ENCODE peak calls at places on chromosomes 3 and 15, in nine cellular contexts. One of them, this sample, is unnamed.

GRCh38 chr3:69926385-69926784 is 73.1 kb upstream of the SAMMSON start:
- DNase-seq in naive B cell: no peak
- DNase-seq in GM10248: no peak
- DNase-seq in HTR-8/SVneo: no peak
- DNase-seq in activated CD8-positive, alpha-beta memory T cell treated with anti-CD3 and anti-CD28 coated beads for 48 hours: no peak
- DNase-seq in T1000: no peak
- DNase-seq in effector CD4-positive, alpha-beta T cell: no peak
- DNase-seq in GM23338: no peak
- DNase-seq in GM23248: no peak
- DNase-seq in this sample: no peak

GRCh38 chr3:12356175-12356574 is 67.3 kb downstream of the PPARG start:
- DNase-seq in naive B cell: no peak
- DNase-seq in GM10248: no peak
- DNase-seq in HTR-8/SVneo: no peak
- DNase-seq in activated CD8-positive, alpha-beta memory T cell treated with anti-CD3 and anti-CD28 coated beads for 48 hours: no peak
- DNase-seq in T1000: no peak
- DNase-seq in effector CD4-positive, alpha-beta T cell: no peak
- DNase-seq in GM23338: no peak
- DNase-seq in GM23248: no peak
- DNase-seq in this sample: no peak

GRCh38 chr3:25047058-25047457 is 381.0 kb upstream of the RARB start:
- DNase-seq in naive B cell: no peak
- DNase-seq in GM10248: no peak
- DNase-seq in HTR-8/SVneo: no peak
- DNase-seq in activated CD8-positive, alpha-beta memory T cell treated with anti-CD3 and anti-CD28 coated beads for 48 hours: no peak
- DNase-seq in T1000: no peak
- DNase-seq in effector CD4-positive, alpha-beta T cell: no peak
- DNase-seq in GM23338: no peak
- DNase-seq in GM23248: no peak
- DNase-seq in this sample: no peak

GRCh38 chr3:31645233-31645632 is 112.5 kb downstream of the STT3B start:
- DNase-seq in naive B cell: no peak
- DNase-seq in GM10248: no peak
- DNase-seq in HTR-8/SVneo: no peak
- DNase-seq in activated CD8-positive, alpha-beta memory T cell treated with anti-CD3 and anti-CD28 coated beads for 48 hours: no peak
- DNase-seq in T1000: no peak
- DNase-seq in effector CD4-positive, alpha-beta T cell: no peak
- DNase-seq in GM23338: no peak
- DNase-seq in GM23248: no peak
- DNase-seq in this sample: no peak

GRCh38 chr3:57038466-57039164 is 21.8 kb upstream of the SPATA12 start:
- DNase-seq in naive B cell: no peak
- DNase-seq in GM10248: no peak
- DNase-seq in HTR-8/SVneo: no peak
- DNase-seq in activated CD8-positive, alpha-beta memory T cell treated with anti-CD3 and anti-CD28 coated beads for 48 hours: no peak
- DNase-seq in T1000: no peak
- DNase-seq in effector CD4-positive, alpha-beta T cell: no peak
- DNase-seq in GM23338: no peak
- DNase-seq in GM23248: no peak
- DNase-seq in this sample: no peak

GRCh38 chr3:41024031-41024836 is 175.1 kb upstream of the CTNNB1 start:
- DNase-seq in naive B cell: no peak
- DNase-seq in GM10248: no peak
- DNase-seq in HTR-8/SVneo: no peak
- DNase-seq in activated CD8-positive, alpha-beta memory T cell treated with anti-CD3 and anti-CD28 coated beads for 48 hours: no peak
- DNase-seq in T1000: no peak
- DNase-seq in effector CD4-positive, alpha-beta T cell: no peak
- DNase-seq in GM23338: no peak
- DNase-seq in GM23248: no peak
- DNase-seq in this sample: no peak

GRCh38 chr3:172225215-172225707 is 185.9 kb downstream of the FNDC3B start:
- DNase-seq in naive B cell: no peak
- DNase-seq in GM10248: no peak
- DNase-seq in HTR-8/SVneo: no peak
- DNase-seq in activated CD8-positive, alpha-beta memory T cell treated with anti-CD3 and anti-CD28 coated beads for 48 hours: no peak
- DNase-seq in T1000: no peak
- DNase-seq in effector CD4-positive, alpha-beta T cell: no peak
- DNase-seq in GM23338: no peak
- DNase-seq in GM23248: no peak
- DNase-seq in this sample: no peak

GRCh38 chr3:186476044-186476468 is 68.1 kb downstream of the CRYGS start:
- DNase-seq in naive B cell: no peak
- DNase-seq in GM10248: no peak
- DNase-seq in HTR-8/SVneo: no peak
- DNase-seq in activated CD8-positive, alpha-beta memory T cell treated with anti-CD3 and anti-CD28 coated beads for 48 hours: no peak
- DNase-seq in T1000: no peak
- DNase-seq in effector CD4-positive, alpha-beta T cell: no peak
- DNase-seq in GM23338: no peak
- DNase-seq in GM23248: no peak
- DNase-seq in this sample: no peak

GRCh38 chr3:49098429-49098828 is 4.6 kb upstream of the QRICH1 start:
- DNase-seq in naive B cell: no peak
- DNase-seq in GM10248: no peak
- DNase-seq in HTR-8/SVneo: no peak
- DNase-seq in activated CD8-positive, alpha-beta memory T cell treated with anti-CD3 and anti-CD28 coated beads for 48 hours: no peak
- DNase-seq in T1000: no peak
- DNase-seq in effector CD4-positive, alpha-beta T cell: no peak
- DNase-seq in GM23338: no peak
- DNase-seq in GM23248: peak
- DNase-seq in this sample: no peak

GRCh38 chr3:55645406-55645805 is 158.3 kb upstream of the WNT5A start:
- DNase-seq in naive B cell: no peak
- DNase-seq in GM10248: no peak
- DNase-seq in HTR-8/SVneo: no peak
- DNase-seq in activated CD8-positive, alpha-beta memory T cell treated with anti-CD3 and anti-CD28 coated beads for 48 hours: no peak
- DNase-seq in T1000: no peak
- DNase-seq in effector CD4-positive, alpha-beta T cell: no peak
- DNase-seq in GM23338: no peak
- DNase-seq in GM23248: no peak
- DNase-seq in this sample: no peak

GRCh38 chr3:143676742-143677141 is 171.5 kb downstream of the SLC9A9 start:
- DNase-seq in naive B cell: no peak
- DNase-seq in GM10248: no peak
- DNase-seq in HTR-8/SVneo: no peak
- DNase-seq in activated CD8-positive, alpha-beta memory T cell treated with anti-CD3 and anti-CD28 coated beads for 48 hours: no peak
- DNase-seq in T1000: no peak
- DNase-seq in effector CD4-positive, alpha-beta T cell: no peak
- DNase-seq in GM23338: no peak
- DNase-seq in GM23248: no peak
- DNase-seq in this sample: no peak

GRCh38 chr3:184769771-184770170 is 42.2 kb upstream of the VPS8 start:
- DNase-seq in naive B cell: no peak
- DNase-seq in GM10248: no peak
- DNase-seq in HTR-8/SVneo: no peak
- DNase-seq in activated CD8-positive, alpha-beta memory T cell treated with anti-CD3 and anti-CD28 coated beads for 48 hours: no peak
- DNase-seq in T1000: no peak
- DNase-seq in effector CD4-positive, alpha-beta T cell: no peak
- DNase-seq in GM23338: no peak
- DNase-seq in GM23248: peak
- DNase-seq in this sample: no peak

GRCh38 chr15:72176155-72176554 is 21.4 kb downstream of the GRAMD2A start:
- DNase-seq in naive B cell: no peak
- DNase-seq in GM10248: no peak
- DNase-seq in HTR-8/SVneo: no peak
- DNase-seq in activated CD8-positive, alpha-beta memory T cell treated with anti-CD3 and anti-CD28 coated beads for 48 hours: no peak
- DNase-seq in T1000: no peak
- DNase-seq in effector CD4-positive, alpha-beta T cell: no peak
- DNase-seq in GM23338: no peak
- DNase-seq in GM23248: no peak
- DNase-seq in this sample: no peak

GRCh38 chr3:19025441-19025840 is 122.9 kb upstream of the KCNH8 start:
- DNase-seq in naive B cell: no peak
- DNase-seq in GM10248: no peak
- DNase-seq in HTR-8/SVneo: no peak
- DNase-seq in activated CD8-positive, alpha-beta memory T cell treated with anti-CD3 and anti-CD28 coated beads for 48 hours: no peak
- DNase-seq in T1000: no peak
- DNase-seq in effector CD4-positive, alpha-beta T cell: no peak
- DNase-seq in GM23338: no peak
- DNase-seq in GM23248: no peak
- DNase-seq in this sample: no peak

GRCh38 chr3:159818399-159818798 is 170.2 kb upstream of the IL12A start:
- DNase-seq in naive B cell: no peak
- DNase-seq in GM10248: no peak
- DNase-seq in HTR-8/SVneo: no peak
- DNase-seq in activated CD8-positive, alpha-beta memory T cell treated with anti-CD3 and anti-CD28 coated beads for 48 hours: no peak
- DNase-seq in T1000: no peak
- DNase-seq in effector CD4-positive, alpha-beta T cell: no peak
- DNase-seq in GM23338: peak
- DNase-seq in GM23248: no peak
- DNase-seq in this sample: no peak

GRCh38 chr15:77002954-77003912 is 8.3 kb downstream of the PSTPIP1 start:
- DNase-seq in naive B cell: peak
- DNase-seq in GM10248: peak
- DNase-seq in HTR-8/SVneo: no peak
- DNase-seq in activated CD8-positive, alpha-beta memory T cell treated with anti-CD3 and anti-CD28 coated beads for 48 hours: no peak
- DNase-seq in T1000: no peak
- DNase-seq in effector CD4-positive, alpha-beta T cell: peak
- DNase-seq in GM23338: no peak
- DNase-seq in GM23248: no peak
- DNase-seq in this sample: no peak

GRCh38 chr3:72093270-72093669 is 308.3 kb upstream of the PROK2 start:
- DNase-seq in naive B cell: no peak
- DNase-seq in GM10248: no peak
- DNase-seq in HTR-8/SVneo: no peak
- DNase-seq in activated CD8-positive, alpha-beta memory T cell treated with anti-CD3 and anti-CD28 coated beads for 48 hours: no peak
- DNase-seq in T1000: no peak
- DNase-seq in effector CD4-positive, alpha-beta T cell: no peak
- DNase-seq in GM23338: no peak
- DNase-seq in GM23248: no peak
- DNase-seq in this sample: no peak

GRCh38 chr15:37056168-37056893 is 44.0 kb downstream of the MEIS2 start:
- DNase-seq in naive B cell: no peak
- DNase-seq in GM10248: no peak
- DNase-seq in HTR-8/SVneo: no peak
- DNase-seq in activated CD8-positive, alpha-beta memory T cell treated with anti-CD3 and anti-CD28 coated beads for 48 hours: no peak
- DNase-seq in T1000: no peak
- DNase-seq in effector CD4-positive, alpha-beta T cell: no peak
- DNase-seq in GM23338: peak
- DNase-seq in GM23248: no peak
- DNase-seq in this sample: no peak

GRCh38 chr3:147513785-147514184 is 104.6 kb downstream of the ZIC1 start:
- DNase-seq in naive B cell: no peak
- DNase-seq in GM10248: no peak
- DNase-seq in HTR-8/SVneo: no peak
- DNase-seq in activated CD8-positive, alpha-beta memory T cell treated with anti-CD3 and anti-CD28 coated beads for 48 hours: no peak
- DNase-seq in T1000: no peak
- DNase-seq in effector CD4-positive, alpha-beta T cell: no peak
- DNase-seq in GM23338: peak
- DNase-seq in GM23248: no peak
- DNase-seq in this sample: no peak

GRCh38 chr3:174346571-174346970 is 512.6 kb upstream of the NAALADL2 start:
- DNase-seq in naive B cell: no peak
- DNase-seq in GM10248: no peak
- DNase-seq in HTR-8/SVneo: no peak
- DNase-seq in activated CD8-positive, alpha-beta memory T cell treated with anti-CD3 and anti-CD28 coated beads for 48 hours: no peak
- DNase-seq in T1000: no peak
- DNase-seq in effector CD4-positive, alpha-beta T cell: no peak
- DNase-seq in GM23338: no peak
- DNase-seq in GM23248: no peak
- DNase-seq in this sample: no peak

GRCh38 chr3:127077068-127077467 is 94.2 kb downstream of the PLXNA1 start:
- DNase-seq in naive B cell: no peak
- DNase-seq in GM10248: no peak
- DNase-seq in HTR-8/SVneo: no peak
- DNase-seq in activated CD8-positive, alpha-beta memory T cell treated with anti-CD3 and anti-CD28 coated beads for 48 hours: no peak
- DNase-seq in T1000: no peak
- DNase-seq in effector CD4-positive, alpha-beta T cell: no peak
- DNase-seq in GM23338: no peak
- DNase-seq in GM23248: no peak
- DNase-seq in this sample: no peak

GRCh38 chr3:60125686-60126085 is 1075.9 kb upstream of the CFAP20DC start:
- DNase-seq in naive B cell: no peak
- DNase-seq in GM10248: no peak
- DNase-seq in HTR-8/SVneo: no peak
- DNase-seq in activated CD8-positive, alpha-beta memory T cell treated with anti-CD3 and anti-CD28 coated beads for 48 hours: no peak
- DNase-seq in T1000: no peak
- DNase-seq in effector CD4-positive, alpha-beta T cell: no peak
- DNase-seq in GM23338: no peak
- DNase-seq in GM23248: no peak
- DNase-seq in this sample: no peak

GRCh38 chr3:134300520-134300919 is 49.9 kb upstream of the RYK start:
- DNase-seq in naive B cell: no peak
- DNase-seq in GM10248: no peak
- DNase-seq in HTR-8/SVneo: no peak
- DNase-seq in activated CD8-positive, alpha-beta memory T cell treated with anti-CD3 and anti-CD28 coated beads for 48 hours: no peak
- DNase-seq in T1000: no peak
- DNase-seq in effector CD4-positive, alpha-beta T cell: no peak
- DNase-seq in GM23338: peak
- DNase-seq in GM23248: peak
- DNase-seq in this sample: peak

GRCh38 chr3:94130690-94131089 is 67.8 kb downstream of the NSUN3 start:
- DNase-seq in naive B cell: no peak
- DNase-seq in GM10248: no peak
- DNase-seq in HTR-8/SVneo: no peak
- DNase-seq in activated CD8-positive, alpha-beta memory T cell treated with anti-CD3 and anti-CD28 coated beads for 48 hours: no peak
- DNase-seq in T1000: no peak
- DNase-seq in effector CD4-positive, alpha-beta T cell: no peak
- DNase-seq in GM23338: no peak
- DNase-seq in GM23248: no peak
- DNase-seq in this sample: no peak

GRCh38 chr3:150751781-150752263 is 11.1 kb downstream of the SIAH2 start:
- DNase-seq in naive B cell: no peak
- DNase-seq in GM10248: no peak
- DNase-seq in HTR-8/SVneo: no peak
- DNase-seq in activated CD8-positive, alpha-beta memory T cell treated with anti-CD3 and anti-CD28 coated beads for 48 hours: no peak
- DNase-seq in T1000: no peak
- DNase-seq in effector CD4-positive, alpha-beta T cell: no peak
- DNase-seq in GM23338: no peak
- DNase-seq in GM23248: no peak
- DNase-seq in this sample: no peak

GRCh38 chr3:81799403-81799802 is 38.0 kb upstream of the GBE1 start:
- DNase-seq in naive B cell: no peak
- DNase-seq in GM10248: no peak
- DNase-seq in HTR-8/SVneo: no peak
- DNase-seq in activated CD8-positive, alpha-beta memory T cell treated with anti-CD3 and anti-CD28 coated beads for 48 hours: no peak
- DNase-seq in T1000: no peak
- DNase-seq in effector CD4-positive, alpha-beta T cell: no peak
- DNase-seq in GM23338: peak
- DNase-seq in GM23248: peak
- DNase-seq in this sample: peak

GRCh38 chr15:40471105-40471777 is 457 bp downstream of the CHST14 start:
- DNase-seq in naive B cell: no peak
- DNase-seq in GM10248: peak
- DNase-seq in HTR-8/SVneo: no peak
- DNase-seq in activated CD8-positive, alpha-beta memory T cell treated with anti-CD3 and anti-CD28 coated beads for 48 hours: no peak
- DNase-seq in T1000: no peak
- DNase-seq in effector CD4-positive, alpha-beta T cell: no peak
- DNase-seq in GM23338: peak
- DNase-seq in GM23248: peak
- DNase-seq in this sample: peak

GRCh38 chr15:40190591-40190990 is 29.7 kb downstream of the BUB1B start:
- DNase-seq in naive B cell: no peak
- DNase-seq in GM10248: no peak
- DNase-seq in HTR-8/SVneo: peak
- DNase-seq in activated CD8-positive, alpha-beta memory T cell treated with anti-CD3 and anti-CD28 coated beads for 48 hours: no peak
- DNase-seq in T1000: no peak
- DNase-seq in effector CD4-positive, alpha-beta T cell: no peak
- DNase-seq in GM23338: no peak
- DNase-seq in GM23248: peak
- DNase-seq in this sample: peak

GRCh38 chr3:39501982-39502837 is 34.7 kb downstream of the MOBP start:
- DNase-seq in naive B cell: no peak
- DNase-seq in GM10248: no peak
- DNase-seq in HTR-8/SVneo: no peak
- DNase-seq in activated CD8-positive, alpha-beta memory T cell treated with anti-CD3 and anti-CD28 coated beads for 48 hours: no peak
- DNase-seq in T1000: no peak
- DNase-seq in effector CD4-positive, alpha-beta T cell: no peak
- DNase-seq in GM23338: peak
- DNase-seq in GM23248: no peak
- DNase-seq in this sample: no peak

GRCh38 chr3:195356151-195357086 is 85.5 kb upstream of the XXYLT1 start:
- DNase-seq in naive B cell: no peak
- DNase-seq in GM10248: no peak
- DNase-seq in HTR-8/SVneo: no peak
- DNase-seq in activated CD8-positive, alpha-beta memory T cell treated with anti-CD3 and anti-CD28 coated beads for 48 hours: no peak
- DNase-seq in T1000: no peak
- DNase-seq in effector CD4-positive, alpha-beta T cell: no peak
- DNase-seq in GM23338: peak
- DNase-seq in GM23248: no peak
- DNase-seq in this sample: no peak

GRCh38 chr15:99365232-99365631 is 114.0 kb downstream of the LRRC28 start:
- DNase-seq in naive B cell: no peak
- DNase-seq in GM10248: peak
- DNase-seq in HTR-8/SVneo: no peak
- DNase-seq in activated CD8-positive, alpha-beta memory T cell treated with anti-CD3 and anti-CD28 coated beads for 48 hours: no peak
- DNase-seq in T1000: no peak
- DNase-seq in effector CD4-positive, alpha-beta T cell: no peak
- DNase-seq in GM23338: no peak
- DNase-seq in GM23248: no peak
- DNase-seq in this sample: no peak

This sample was measured in GM03348.